ENCODE peak calls at places on chromosomes 11 and 22, in four cellular contexts. W is H1, L is IMR-90, V is mesendoderm. C is an unnamed sample.

GRCh38 chr11:28963189-28963588 is 855.0 kb downstream of the METTL15 start:
- DNase-seq in W (no peak), V (no peak), L (peak; percentile 83), C (no peak)

GRCh38 chr22:49203091-49203862 is 624.4 kb downstream of the BRD1 start:
- DNase-seq in L (no peak), W (no peak), V (no peak), C (peak; percentile 26)

GRCh38 chr22:36160499-36160942 is at the start of gene APOL3:
- DNase-seq in W (no peak), V (no peak), L (peak; percentile 47), C (no peak)

GRCh38 chr11:16669799-16670415 is 68.5 kb upstream of the C11orf58 start:
- DNase-seq in L (peak; percentile 25), V (peak; percentile 96), W (peak; percentile 77), C (peak; percentile 77)

GRCh38 chr11:105741488-105742020 is 131.7 kb downstream of the GRIA4 start:
- DNase-seq in L (no peak), V (no peak), W (no peak), C (no peak)

GRCh38 chr11:69387409-69387885 is 93.5 kb downstream of the MYEOV start:
- DNase-seq in L (no peak), W (no peak), V (peak; percentile 25), C (no peak)

GRCh38 chr11:73551697-73552096 is 46.2 kb downstream of the FAM168A start:
- DNase-seq in L (no peak), V (no peak), W (no peak), C (no peak)

GRCh38 chr11:125117429-125117828 is 6.0 kb upstream of the TMEM218 start:
- DNase-seq in W (no peak), V (no peak), L (no peak), C (no peak)

GRCh38 chr11:100978442-100978841 is 151.2 kb downstream of the PGR start:
- DNase-seq in L (no peak), W (no peak), V (peak; percentile 55), C (peak; percentile 32)

GRCh38 chr11:18721576-18722292 is 4.3 kb downstream of the IGSF22 start:
- DNase-seq in V (peak; percentile 88), W (no peak), L (peak; percentile 34), C (peak; percentile 80)

GRCh38 chr22:38427465-38427864 is 27.5 kb downstream of the KCNJ4 start:
- DNase-seq in W (no peak), L (no peak), V (no peak), C (no peak)

GRCh38 chr11:32173435-32173834 is 82.6 kb downstream of the RCN1 start:
- DNase-seq in W (peak; percentile 29), V (peak; percentile 71), L (peak; percentile 68), C (peak; percentile 81)

GRCh38 chr11:131579932-131580387 is 209.5 kb downstream of the NTM start:
- DNase-seq in W (no peak), V (peak; percentile 82), L (peak; percentile 40), C (peak; percentile 76)

GRCh38 chr22:28379075-28379806 is 300.4 kb downstream of the TTC28 start:
- DNase-seq in L (no peak), V (no peak), W (no peak), C (no peak)

GRCh38 chr11:88340366-88340930 is 2.9 kb upstream of the CTSC start:
- DNase-seq in L (peak; percentile 56), W (no peak), V (no peak), C (no peak)

GRCh38 chr11:35274909-35275807 is 136.2 kb downstream of the CD44 start:
- DNase-seq in L (no peak), V (peak; percentile 59), W (no peak), C (no peak)

GRCh38 chr11:129791515-129791914 is 24.1 kb upstream of the TMEM45B start:
- DNase-seq in W (no peak), V (no peak), L (no peak), C (no peak)

GRCh38 chr22:37472418-37473006 is 13.7 kb downstream of the MFNG start:
- DNase-seq in V (peak; percentile 53), L (peak; percentile 28), W (no peak), C (peak; percentile 63)

GRCh38 chr11:72333657-72334056 is 89.7 kb upstream of the PHOX2A start:
- DNase-seq in W (peak; percentile 59), V (peak; percentile 95), L (no peak), C (peak; percentile 83)

GRCh38 chr11:61671527-61671926 is 8.7 kb upstream of the DAGLA start:
- DNase-seq in L (no peak), W (no peak), V (peak; percentile 74), C (peak; percentile 78)

GRCh38 chr22:43345761-43346261 is 2.6 kb upstream of the SCUBE1 start:
- DNase-seq in L (no peak), V (peak; percentile 25), W (no peak), C (no peak)

GRCh38 chr11:118892515-118892914 is 8.8 kb downstream of the CXCR5 start:
- DNase-seq in V (no peak), W (no peak), L (no peak), C (no peak)

GRCh38 chr22:26892401-26893033 is 235.1 kb downstream of the MIAT start:
- DNase-seq in W (no peak), V (no peak), L (no peak), C (peak; percentile 25)

GRCh38 chr22:29231971-29232959 is 26.6 kb downstream of the EMID1 start:
- DNase-seq in W (no peak), L (no peak), V (no peak), C (no peak)

GRCh38 chr22:27380826-27381225 is 420.7 kb downstream of the MN1 start:
- DNase-seq in V (no peak), L (no peak), W (no peak), C (peak; percentile 4)

GRCh38 chr11:113906038-113906437 is 1.4 kb downstream of the HTR3B start:
- DNase-seq in W (no peak), V (peak; percentile 70), L (peak; percentile 51), C (peak; percentile 61)

GRCh38 chr11:35566161-35566560 is 40.7 kb upstream of the PAMR1 start:
- DNase-seq in V (no peak), W (no peak), L (no peak), C (no peak)

GRCh38 chr11:134759314-134759713 is 347.3 kb upstream of the B3GAT1 start:
- DNase-seq in W (no peak), V (no peak), L (no peak), C (no peak)

GRCh38 chr22:31241936-31242335 is 29.8 kb downstream of the LIMK2 start:
- DNase-seq in W (no peak), V (peak; percentile 63), L (peak; percentile 90), C (no peak)

GRCh38 chr11:112025682-112026081 is 474 bp downstream of the DLAT start:
- DNase-seq in L (peak; percentile 23), V (peak; percentile 41), W (no peak), C (no peak)

GRCh38 chr11:16611395-16612233 is 126.8 kb upstream of the C11orf58 start:
- DNase-seq in W (no peak), L (no peak), V (peak; percentile 56), C (peak; percentile 40)

GRCh38 chr22:50169774-50170341 is 673 bp upstream of the PANX2 start:
- DNase-seq in W (no peak), L (no peak), V (peak; percentile 32), C (no peak)

DNA sequence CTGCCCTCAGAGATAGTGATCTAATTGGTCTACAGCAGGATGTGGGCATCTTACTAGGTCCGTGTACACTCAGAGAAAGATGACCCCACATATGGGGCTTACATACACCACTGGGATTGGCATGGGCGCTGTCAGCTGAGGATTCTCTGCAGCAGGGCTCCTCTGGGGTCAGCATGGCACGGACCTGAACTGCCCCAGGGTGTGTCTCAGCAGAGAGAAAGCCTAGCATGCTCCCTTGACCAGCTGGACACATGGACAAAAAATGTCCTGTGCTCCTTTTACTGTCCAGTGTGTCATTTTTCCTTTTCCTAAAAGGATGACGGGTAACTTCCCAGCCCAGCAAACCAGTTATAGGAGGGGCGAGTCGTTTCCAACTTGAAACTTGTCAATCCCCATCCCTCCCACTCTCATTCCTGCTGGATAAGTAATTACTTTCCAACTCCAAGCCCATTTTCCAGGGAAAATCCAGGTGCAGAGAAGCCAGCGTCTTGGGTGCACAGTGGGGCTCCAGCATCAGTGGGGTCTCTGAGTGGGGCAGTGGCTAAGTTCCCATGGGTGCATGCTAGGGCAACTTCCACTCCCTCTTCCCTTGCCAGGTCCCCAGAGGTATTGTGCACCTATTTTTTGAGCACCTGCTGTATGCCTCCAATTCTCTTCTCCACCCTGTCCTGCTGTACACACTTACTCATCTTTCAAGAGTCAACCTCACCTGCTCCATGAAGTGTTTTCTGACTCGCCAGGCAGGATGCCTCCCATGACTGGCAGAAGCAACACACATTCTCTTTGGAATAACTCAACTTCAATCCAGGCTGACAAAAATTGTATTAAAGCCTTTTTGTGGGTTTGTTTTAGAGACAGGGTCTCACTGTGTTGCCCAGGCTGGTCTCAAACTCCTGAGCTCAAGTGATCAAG is 5.0 kb downstream of the VSTM5 start:
- DNase-seq in L (no peak), V (no peak), W (no peak), C (peak; percentile 17)
- H3K56ac ChIP-seq in L (no peak overlapping the region), V (no peak overlapping the region), W (no peak overlapping the region), C (no peak overlapping the region)

DNA sequence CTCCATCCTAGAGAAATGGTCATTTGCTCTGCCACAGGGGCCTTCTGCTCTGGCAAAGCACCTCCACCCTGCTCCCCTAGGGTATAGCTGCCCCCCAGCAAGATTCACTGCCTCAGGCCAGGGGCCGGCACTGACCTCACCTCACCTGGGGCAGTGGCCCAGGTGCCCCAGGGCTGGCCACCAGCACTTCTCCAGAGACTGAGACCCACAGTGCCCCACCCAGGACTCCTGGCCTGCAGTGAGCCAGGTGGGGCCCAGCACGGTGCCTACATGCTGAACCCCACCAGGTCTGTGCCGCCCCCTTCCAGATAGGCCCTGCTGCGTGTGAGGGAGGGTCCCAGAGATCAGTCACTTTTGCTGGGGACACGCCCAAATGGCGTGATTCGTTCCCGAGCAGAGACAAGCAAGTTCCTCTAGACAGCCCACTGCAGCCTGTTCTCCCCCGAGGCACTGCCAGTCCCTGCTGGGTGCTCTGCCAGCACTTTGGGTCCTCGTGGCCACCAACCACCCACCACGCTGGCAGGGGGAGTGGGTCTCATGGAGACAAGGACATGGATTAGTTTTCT is 10.7 kb downstream of the GNB1L start:
- DNase-seq in L (no peak), V (no peak), W (no peak), C (no peak)
- H3K23ac ChIP-seq in L (no peak overlapping the region), V (no peak overlapping the region), W (no peak overlapping the region), C (no peak overlapping the region)

GRCh38 chr22:44442856-44443595 is 55.0 kb downstream of the RTL6 start:
- DNase-seq in L (no peak), W (no peak), V (no peak), C (peak; percentile 25)

GRCh38 chr22:44444341-44445306 is 53.4 kb downstream of the RTL6 start:
- DNase-seq in V (peak; percentile 69), L (no peak), W (peak; percentile 34), C (peak; percentile 74)

GRCh38 chr22:44442186-44442465 is 55.9 kb downstream of the RTL6 start:
- DNase-seq in L (no peak), V (no peak), W (no peak), C (peak; percentile 18)

GRCh38 chr22:44445307-44445680 is 52.7 kb downstream of the RTL6 start:
- DNase-seq in V (no peak), L (no peak), W (no peak), C (peak; percentile 24)

GRCh38 chr22:44443641-44444235 is 54.3 kb downstream of the RTL6 start:
- DNase-seq in V (no peak), L (no peak), W (no peak), C (peak; percentile 13)
- H2BK15ac ChIP-seq in V (no peak overlapping the region), L (no peak overlapping the region), W (no peak overlapping the region), C (no peak overlapping the region)

DNA sequence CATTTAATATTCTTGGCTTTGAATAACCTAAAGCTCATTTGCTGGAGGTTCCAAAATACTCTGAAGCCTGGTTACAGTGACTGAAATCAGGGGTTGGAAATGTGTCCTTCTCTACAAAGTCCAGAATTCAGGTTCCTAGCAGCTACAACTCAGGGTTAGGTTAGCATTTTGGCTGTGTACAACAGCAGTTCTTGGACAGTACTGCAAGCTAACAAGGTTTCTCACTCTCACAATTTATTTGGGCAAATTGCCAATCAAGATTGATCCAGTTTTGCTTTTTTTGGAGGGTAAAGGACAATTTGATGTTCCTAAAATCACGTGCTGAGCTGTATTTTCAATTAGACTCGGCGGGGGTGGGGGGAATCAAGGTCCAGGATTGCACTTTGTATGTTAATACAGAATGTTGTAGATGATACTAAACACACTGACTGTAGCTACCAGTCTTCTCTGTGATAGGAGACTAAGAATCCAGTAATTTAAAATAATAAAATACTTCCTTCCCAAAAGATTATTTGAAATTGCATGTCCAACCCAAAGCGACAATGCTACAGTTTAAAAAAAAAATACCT is 49.7 kb upstream of the RAPSN start:
- DNase-seq in W (no peak), V (no peak), L (no peak), C (no peak)
- H3K56ac ChIP-seq in W (no peak overlapping the region), V (no peak overlapping the region), L (no peak overlapping the region), C (no peak overlapping the region)

C was measured in H9.